ENCODE peak calls at places on chromosomes 7 and 10, in four cellular contexts. One of them, this sample, is unnamed.

GRCh38 chr10:131676971-131677421 is 223.8 kb upstream of the PPP2R2D start:
- DNase-seq in A549: no peak
- DNase-seq in foreskin fibroblast: no peak
- DNase-seq in CD8-positive, alpha-beta T cell: no peak
- DNase-seq in this sample: no peak

GRCh38 chr7:153324094-153324493 is 564.5 kb downstream of the ACTR3B start:
- DNase-seq in foreskin fibroblast: no peak
- DNase-seq in A549: no peak
- DNase-seq in CD8-positive, alpha-beta T cell: no peak
- DNase-seq in this sample: no peak

GRCh38 chr7:139687980-139688632 is 89.7 kb downstream of the HIPK2 start:
- DNase-seq in foreskin fibroblast: no peak
- DNase-seq in A549: no peak
- DNase-seq in CD8-positive, alpha-beta T cell: no peak
- DNase-seq in this sample: no peak

GRCh38 chr10:66799474-66799873 is 126.4 kb upstream of the LRRTM3 start:
- DNase-seq in foreskin fibroblast: no peak
- DNase-seq in A549: no peak
- DNase-seq in CD8-positive, alpha-beta T cell: no peak
- DNase-seq in this sample: no peak

GRCh38 chr7:44289341-44290249 is 35.8 kb downstream of the CAMK2B start:
- DNase-seq in A549: no peak
- DNase-seq in foreskin fibroblast: no peak
- DNase-seq in CD8-positive, alpha-beta T cell: no peak
- DNase-seq in this sample: no peak

GRCh38 chr10:73772280-73773151 is 9.3 kb upstream of the CHCHD1 start:
- DNase-seq in A549: peak
- DNase-seq in CD8-positive, alpha-beta T cell: peak
- DNase-seq in foreskin fibroblast: peak
- DNase-seq in this sample: no peak

GRCh38 chr7:101818699-101819071 is 1.3 kb downstream of the CUX1 start:
- DNase-seq in A549: no peak
- DNase-seq in CD8-positive, alpha-beta T cell: no peak
- DNase-seq in foreskin fibroblast: no peak
- DNase-seq in this sample: no peak

GRCh38 chr10:113058175-113058961 is 108.3 kb downstream of the TCF7L2 start:
- DNase-seq in foreskin fibroblast: peak
- DNase-seq in A549: peak
- DNase-seq in CD8-positive, alpha-beta T cell: no peak
- DNase-seq in this sample: no peak

GRCh38 chr7:43204081-43204480 is 91.6 kb downstream of the HECW1 start:
- DNase-seq in foreskin fibroblast: peak
- DNase-seq in A549: peak
- DNase-seq in CD8-positive, alpha-beta T cell: no peak
- DNase-seq in this sample: no peak

GRCh38 chr10:124629410-124629809 is 114.8 kb downstream of the FAM53B start:
- DNase-seq in A549: no peak
- DNase-seq in CD8-positive, alpha-beta T cell: no peak
- DNase-seq in foreskin fibroblast: no peak
- DNase-seq in this sample: no peak

GRCh38 chr7:18861514-18861913 is 255.9 kb downstream of the TWIST1 start:
- DNase-seq in foreskin fibroblast: peak
- DNase-seq in A549: no peak
- DNase-seq in CD8-positive, alpha-beta T cell: no peak
- DNase-seq in this sample: no peak

GRCh38 chr10:99913831-99914235 is 95.9 kb downstream of the DNMBP start:
- DNase-seq in A549: peak
- DNase-seq in CD8-positive, alpha-beta T cell: no peak
- DNase-seq in foreskin fibroblast: no peak
- DNase-seq in this sample: no peak

GRCh38 chr7:105664816-105665525 is 83.7 kb upstream of the EFCAB10 start:
- DNase-seq in A549: peak
- DNase-seq in CD8-positive, alpha-beta T cell: no peak
- DNase-seq in foreskin fibroblast: no peak
- DNase-seq in this sample: no peak

GRCh38 chr7:134845461-134845860 is 66.0 kb downstream of the CALD1 start:
- DNase-seq in A549: peak
- DNase-seq in foreskin fibroblast: no peak
- DNase-seq in CD8-positive, alpha-beta T cell: no peak
- DNase-seq in this sample: no peak

GRCh38 chr7:120842131-120842621 is 15.8 kb downstream of the TSPAN12 start:
- DNase-seq in foreskin fibroblast: no peak
- DNase-seq in A549: no peak
- DNase-seq in CD8-positive, alpha-beta T cell: no peak
- DNase-seq in this sample: no peak

GRCh38 chr10:18699849-18700554 is 40.8 kb downstream of the ARL5B start:
- DNase-seq in A549: no peak
- DNase-seq in CD8-positive, alpha-beta T cell: no peak
- DNase-seq in foreskin fibroblast: no peak
- DNase-seq in this sample: no peak

GRCh38 chr7:28682136-28682535 is 269.8 kb downstream of the CREB5 start:
- DNase-seq in CD8-positive, alpha-beta T cell: no peak
- DNase-seq in A549: no peak
- DNase-seq in foreskin fibroblast: no peak
- DNase-seq in this sample: no peak

GRCh38 chr10:77553966-77554365 is 83.6 kb downstream of the KCNMA1 start:
- DNase-seq in CD8-positive, alpha-beta T cell: no peak
- DNase-seq in A549: no peak
- DNase-seq in foreskin fibroblast: no peak
- DNase-seq in this sample: no peak

GRCh38 chr7:93920496-93921189 is 892 bp upstream of the GNG11 start:
- DNase-seq in A549: peak
- DNase-seq in foreskin fibroblast: no peak
- DNase-seq in CD8-positive, alpha-beta T cell: no peak
- DNase-seq in this sample: no peak

GRCh38 chr10:90930070-90930837 is 9.4 kb upstream of the ANKRD1 start:
- DNase-seq in CD8-positive, alpha-beta T cell: no peak
- DNase-seq in foreskin fibroblast: peak
- DNase-seq in A549: peak
- DNase-seq in this sample: no peak

GRCh38 chr10:93629636-93630291 is 17.4 kb downstream of the PDE6C start:
- DNase-seq in foreskin fibroblast: no peak
- DNase-seq in A549: no peak
- DNase-seq in CD8-positive, alpha-beta T cell: no peak
- DNase-seq in this sample: no peak

GRCh38 chr7:158327571-158328180 is 259.9 kb downstream of the PTPRN2 start:
- DNase-seq in CD8-positive, alpha-beta T cell: no peak
- DNase-seq in foreskin fibroblast: no peak
- DNase-seq in A549: no peak
- DNase-seq in this sample: peak

GRCh38 chr10:37975407-37975991 is 948 bp downstream of the ZNF25 start:
- DNase-seq in A549: peak
- DNase-seq in CD8-positive, alpha-beta T cell: no peak
- DNase-seq in foreskin fibroblast: peak
- DNase-seq in this sample: no peak

GRCh38 chr10:113612154-113612553 is 51.7 kb downstream of the NRAP start:
- DNase-seq in CD8-positive, alpha-beta T cell: no peak
- DNase-seq in A549: no peak
- DNase-seq in foreskin fibroblast: no peak
- DNase-seq in this sample: no peak

GRCh38 chr7:101527844-101528667 is 101.0 kb downstream of the MYL10 start:
- DNase-seq in foreskin fibroblast: peak
- DNase-seq in A549: no peak
- DNase-seq in CD8-positive, alpha-beta T cell: no peak
- DNase-seq in this sample: no peak

GRCh38 chr7:132476541-132476940 is 99.7 kb downstream of the PLXNA4 start:
- DNase-seq in CD8-positive, alpha-beta T cell: no peak
- DNase-seq in foreskin fibroblast: no peak
- DNase-seq in A549: no peak
- DNase-seq in this sample: no peak

GRCh38 chr7:3367271-3367670 is 66.2 kb downstream of the SDK1 start:
- DNase-seq in foreskin fibroblast: no peak
- DNase-seq in CD8-positive, alpha-beta T cell: no peak
- DNase-seq in A549: no peak
- DNase-seq in this sample: no peak

GRCh38 chr10:131822694-131823245 is 78.0 kb upstream of the PPP2R2D start:
- DNase-seq in foreskin fibroblast: no peak
- DNase-seq in CD8-positive, alpha-beta T cell: no peak
- DNase-seq in A549: no peak
- DNase-seq in this sample: no peak

GRCh38 chr10:23067939-23068775 is 27.2 kb upstream of the MSRB2 start:
- DNase-seq in foreskin fibroblast: peak
- DNase-seq in CD8-positive, alpha-beta T cell: peak
- DNase-seq in A549: peak
- DNase-seq in this sample: no peak

GRCh38 chr10:60290558-60290957 is 99.1 kb downstream of the ANK3 start:
- DNase-seq in CD8-positive, alpha-beta T cell: no peak
- DNase-seq in foreskin fibroblast: no peak
- DNase-seq in A549: no peak
- DNase-seq in this sample: no peak

GRCh38 chr7:74025146-74025545 is 2.8 kb upstream of the ELN start:
- DNase-seq in A549: peak
- DNase-seq in CD8-positive, alpha-beta T cell: no peak
- DNase-seq in foreskin fibroblast: no peak
- DNase-seq in this sample: no peak

GRCh38 chr7:503575-504111 is 16.0 kb downstream of the PDGFA start:
- DNase-seq in A549: peak
- DNase-seq in foreskin fibroblast: no peak
- DNase-seq in CD8-positive, alpha-beta T cell: no peak
- DNase-seq in this sample: no peak

GRCh38 chr7:80760292-80760691 is 121.8 kb downstream of the CD36 start:
- DNase-seq in CD8-positive, alpha-beta T cell: no peak
- DNase-seq in foreskin fibroblast: no peak
- DNase-seq in A549: peak
- DNase-seq in this sample: no peak

GRCh38 chr7:100003711-100004661 is 11.4 kb upstream of the ZKSCAN1 start:
- DNase-seq in A549: peak
- DNase-seq in foreskin fibroblast: no peak
- DNase-seq in CD8-positive, alpha-beta T cell: no peak
- DNase-seq in this sample: no peak

GRCh38 chr7:43879477-43879876 is 10.2 kb upstream of the MRPS24 start:
- DNase-seq in CD8-positive, alpha-beta T cell: no peak
- DNase-seq in A549: no peak
- DNase-seq in foreskin fibroblast: peak
- DNase-seq in this sample: no peak

GRCh38 chr7:56007167-56007652 is 42.8 kb downstream of the NIPSNAP2 start:
- DNase-seq in CD8-positive, alpha-beta T cell: no peak
- DNase-seq in foreskin fibroblast: peak
- DNase-seq in A549: peak
- DNase-seq in this sample: no peak

GRCh38 chr10:115572740-115573455 is 479.7 kb downstream of the ATRNL1 start:
- DNase-seq in A549: peak
- DNase-seq in CD8-positive, alpha-beta T cell: no peak
- DNase-seq in foreskin fibroblast: no peak
- DNase-seq in this sample: no peak

GRCh38 chr7:16770657-16771329 is 17.2 kb downstream of the TSPAN13 start:
- DNase-seq in CD8-positive, alpha-beta T cell: no peak
- DNase-seq in A549: no peak
- DNase-seq in foreskin fibroblast: no peak
- DNase-seq in this sample: no peak

GRCh38 chr7:101066858-101067227 is 18.4 kb upstream of the TRIM56 start:
- DNase-seq in CD8-positive, alpha-beta T cell: no peak
- DNase-seq in foreskin fibroblast: no peak
- DNase-seq in A549: no peak
- DNase-seq in this sample: no peak

GRCh38 chr7:82444220-82445049 is 858 bp upstream of the CACNA2D1 start:
- DNase-seq in A549: peak
- DNase-seq in CD8-positive, alpha-beta T cell: no peak
- DNase-seq in foreskin fibroblast: no peak
- DNase-seq in this sample: no peak
- H3K4me3 ChIP-seq in A549: peak
- H3K4me3 ChIP-seq in CD8-positive, alpha-beta T cell: no peak
- H3K4me3 ChIP-seq in foreskin fibroblast: peak
- H3K4me3 ChIP-seq in this sample: peak

GRCh38 chr10:68599754-68600040 is 39.6 kb downstream of the TET1 start:
- DNase-seq in foreskin fibroblast: no peak
- DNase-seq in CD8-positive, alpha-beta T cell: no peak
- DNase-seq in A549: no peak
- DNase-seq in this sample: no peak
- H3K4me3 ChIP-seq in foreskin fibroblast: peak
- H3K4me3 ChIP-seq in CD8-positive, alpha-beta T cell: peak
- H3K4me3 ChIP-seq in A549: peak
- H3K4me3 ChIP-seq in this sample: peak

DNA sequence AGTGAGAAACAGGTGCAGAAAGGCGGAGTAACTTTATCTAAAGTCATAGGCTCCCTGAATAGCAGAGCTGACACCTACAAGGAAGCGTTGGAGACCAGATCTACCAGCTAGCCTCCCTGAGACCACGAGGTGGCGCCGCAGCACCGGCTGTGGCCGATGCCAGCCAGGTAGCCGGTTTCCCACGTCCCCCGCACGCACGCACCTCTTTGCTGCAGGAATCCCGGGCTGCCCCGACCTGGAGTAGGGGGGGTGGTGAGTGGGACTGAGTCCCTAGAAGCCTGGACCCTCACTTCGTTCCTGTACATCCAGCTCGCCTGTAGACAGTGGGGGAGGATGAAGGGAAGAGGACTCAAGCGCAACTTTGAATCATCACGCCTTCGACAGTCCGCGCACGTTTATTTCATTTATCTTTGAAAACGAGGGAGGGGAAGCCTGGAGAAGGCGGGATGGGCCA is 3.7 kb downstream of the ELOVL3 start:
- DNase-seq in A549: peak
- DNase-seq in CD8-positive, alpha-beta T cell: peak
- DNase-seq in foreskin fibroblast: peak
- DNase-seq in this sample: no peak
- H3K4me3 ChIP-seq in A549: peak
- H3K4me3 ChIP-seq in CD8-positive, alpha-beta T cell: peak
- H3K4me3 ChIP-seq in foreskin fibroblast: peak
- H3K4me3 ChIP-seq in this sample: peak

GRCh38 chr7:149370790-149371189 is 90.1 kb downstream of the ZNF777 start:
- DNase-seq in A549: no peak
- DNase-seq in foreskin fibroblast: no peak
- DNase-seq in CD8-positive, alpha-beta T cell: no peak
- DNase-seq in this sample: no peak

GRCh38 chr7:149362696-149363095 is 98.2 kb downstream of the ZNF777 start:
- DNase-seq in CD8-positive, alpha-beta T cell: no peak
- DNase-seq in A549: no peak
- DNase-seq in foreskin fibroblast: no peak
- DNase-seq in this sample: no peak

GRCh38 chr7:149369497-149369896 is 91.4 kb downstream of the ZNF777 start:
- DNase-seq in A549: no peak
- DNase-seq in CD8-positive, alpha-beta T cell: no peak
- DNase-seq in foreskin fibroblast: no peak
- DNase-seq in this sample: no peak

GRCh38 chr7:149373089-149373488 is 87.8 kb downstream of the ZNF777 start:
- DNase-seq in CD8-positive, alpha-beta T cell: no peak
- DNase-seq in foreskin fibroblast: no peak
- DNase-seq in A549: no peak
- DNase-seq in this sample: no peak

GRCh38 chr7:149367417-149367816 is 93.4 kb downstream of the ZNF777 start:
- DNase-seq in foreskin fibroblast: no peak
- DNase-seq in A549: no peak
- DNase-seq in CD8-positive, alpha-beta T cell: no peak
- DNase-seq in this sample: no peak
- H3K4me3 ChIP-seq in foreskin fibroblast: no peak
- H3K4me3 ChIP-seq in A549: no peak
- H3K4me3 ChIP-seq in CD8-positive, alpha-beta T cell: no peak
- H3K4me3 ChIP-seq in this sample: no peak

This sample was measured in vagina.